ENCODE peak calls at places on chromosome 7, in nine cellular contexts. L is mesenchymal stem cell, B is PC-9, R is vagina, N is fibroblast of lung, M is Caco-2, Y is A673, E is uterus, W is Panc1. O is an unnamed sample. For H3K9me3, H3K4me1 and H3K36me3, the result is how much of the 10 kb centered on the place peaks cover.

GRCh38 chr7:96910484-96910883 is 94.9 kb upstream of the DLX6 start:
- DNase-seq in E (no peak), W (no peak), M (no peak), B (no peak), R (no peak), L (no peak), N (no peak), Y (peak), O (no peak)

GRCh38 chr7:121202125-121202524 is 126.7 kb upstream of the WNT16 start:
- DNase-seq in B (no peak), E (no peak), Y (no peak), M (no peak), L (no peak), W (no peak), N (no peak), R (no peak), O (no peak)

GRCh38 chr7:100021297-100021696 is 5.9 kb downstream of the ZKSCAN1 start:
- DNase-seq in Y (no peak), W (no peak), M (no peak), N (no peak), B (no peak), E (no peak), R (no peak), L (no peak), O (no peak)

GRCh38 chr7:11775401-11775800 is 56.6 kb downstream of the THSD7A start:
- DNase-seq in Y (no peak), B (no peak), N (no peak), W (no peak), L (no peak), M (no peak), E (no peak), R (no peak), O (no peak)

GRCh38 chr7:46515844-46516590 is 594.9 kb upstream of the IGFBP3 start:
- DNase-seq in L (no peak), Y (no peak), E (no peak), W (no peak), B (peak), M (no peak), R (no peak), N (no peak), O (no peak)

GRCh38 chr7:151408839-151409554 is 841 bp downstream of the WDR86 start:
- DNase-seq in W (no peak), E (no peak), L (peak), R (no peak), B (no peak), N (no peak), M (no peak), Y (no peak), O (peak)

GRCh38 chr7:119999743-120000475 is 273.1 kb upstream of the KCND2 start:
- DNase-seq in M (no peak), W (no peak), L (no peak), E (no peak), Y (no peak), B (no peak), R (no peak), N (no peak), O (no peak)

GRCh38 chr7:6015917-6016652 is 7.0 kb downstream of the AIMP2 start:
- DNase-seq in N (peak), W (peak), Y (peak), M (peak), L (peak), B (no peak), R (no peak), E (peak), O (no peak)

GRCh38 chr7:831596-832291 is 532 bp upstream of the SUN1 start:
- DNase-seq in W (peak), R (no peak), B (peak), M (no peak), L (peak), Y (peak), N (peak), E (no peak), O (no peak)

GRCh38 chr7:141572175-141572574 is 21.0 kb downstream of the AGK start:
- DNase-seq in Y (no peak), E (no peak), B (no peak), M (no peak), L (no peak), R (no peak), N (no peak), W (no peak), O (no peak)

GRCh38 chr7:73968511-73968910 is 59.5 kb upstream of the ELN start:
- DNase-seq in W (no peak), B (no peak), R (no peak), M (no peak), N (no peak), Y (no peak), E (no peak), L (no peak), O (no peak)

GRCh38 chr7:7861211-7861633 is 107.4 kb upstream of the GLCCI1 start:
- DNase-seq in M (peak), W (peak), L (peak), E (no peak), Y (no peak), R (no peak), B (peak), N (peak), O (no peak)

GRCh38 chr7:46492460-46492859 is 571.4 kb upstream of the IGFBP3 start:
- DNase-seq in B (peak), E (no peak), L (no peak), R (no peak), W (no peak), N (no peak), Y (no peak), M (no peak), O (no peak)

GRCh38 chr7:107372298-107372697 is 97.6 kb upstream of the GPR22 start:
- DNase-seq in Y (no peak), L (peak), W (no peak), B (no peak), E (no peak), R (no peak), N (peak), M (no peak), O (no peak)

GRCh38 chr7:97002555-97003261 is 2.6 kb upstream of the DLX6 start:
- DNase-seq in L (no peak), N (no peak), W (no peak), E (no peak), B (no peak), Y (no peak), M (no peak), R (no peak), O (no peak)

GRCh38 chr7:119664601-119665000 is 608.4 kb upstream of the KCND2 start:
- DNase-seq in B (no peak), M (no peak), Y (peak), L (peak), R (no peak), E (no peak), W (peak), N (peak), O (no peak)

GRCh38 chr7:55570939-55571338 is 1.4 kb downstream of the VOPP1 start:
- DNase-seq in B (peak), Y (peak), R (no peak), N (peak), W (no peak), M (no peak), L (peak), E (no peak), O (no peak)

GRCh38 chr7:33108931-33109757 is at the start of gene RP9:
- DNase-seq in E (peak), R (no peak), N (peak), B (no peak), L (peak), M (peak), W (no peak), Y (peak), O (peak)

GRCh38 chr7:26328498-26329390 is 37.1 kb downstream of the SNX10 start:
- DNase-seq in W (no peak), R (no peak), Y (no peak), E (no peak), L (no peak), N (no peak), B (no peak), M (no peak), O (no peak)

GRCh38 chr7:2771274-2771711 is 72.8 kb downstream of the GNA12 start:
- DNase-seq in B (no peak), W (no peak), M (no peak), N (no peak), E (no peak), Y (no peak), R (peak), L (no peak), O (no peak)

GRCh38 chr7:69742237-69742636 is 144.0 kb downstream of the AUTS2 start:
- DNase-seq in M (peak), W (no peak), B (no peak), E (no peak), L (no peak), Y (no peak), N (no peak), R (no peak), O (no peak)

GRCh38 chr7:16268821-16269768 is 152.2 kb downstream of the CRPPA start:
- DNase-seq in E (no peak), M (no peak), R (no peak), Y (no peak), B (peak), L (peak), N (peak), W (no peak), O (no peak)

GRCh38 chr7:69739906-69740545 is 141.8 kb downstream of the AUTS2 start:
- DNase-seq in N (peak), M (no peak), Y (peak), B (no peak), R (no peak), E (no peak), W (no peak), L (peak), O (no peak)

GRCh38 chr7:4604456-4604940 is 77.6 kb upstream of the FOXK1 start:
- DNase-seq in Y (no peak), B (no peak), E (no peak), L (no peak), W (no peak), R (no peak), M (no peak), N (no peak), O (no peak)

GRCh38 chr7:151856516-151856915 is 20.4 kb downstream of the PRKAG2 start:
- DNase-seq in R (no peak), Y (no peak), M (no peak), N (no peak), B (no peak), L (no peak), W (no peak), E (no peak), O (no peak)

GRCh38 chr7:30845426-30846135 is 66.1 kb upstream of the AQP1 start:
- DNase-seq in L (peak), N (peak), B (peak), W (no peak), R (no peak), E (peak), M (no peak), Y (no peak), O (no peak)

GRCh38 chr7:1853619-1854520 is 183.8 kb downstream of the ELFN1 start:
- DNase-seq in Y (no peak), W (no peak), N (no peak), L (no peak), M (no peak), B (no peak), R (no peak), E (no peak), O (no peak)

GRCh38 chr7:151754142-151754590 is 122.7 kb downstream of the PRKAG2 start:
- DNase-seq in N (peak), L (peak), M (peak), Y (peak), R (no peak), W (peak), E (peak), B (peak), O (no peak)

GRCh38 chr7:120832803-120833202 is 25.1 kb downstream of the TSPAN12 start:
- DNase-seq in M (no peak), Y (no peak), R (no peak), W (no peak), E (no peak), L (no peak), N (no peak), B (no peak), O (no peak)

GRCh38 chr7:13042605-13043236 is 355.3 kb downstream of the ARL4A start:
- DNase-seq in N (no peak), W (peak), E (no peak), B (peak), L (peak), R (no peak), Y (no peak), M (no peak), O (no peak)

GRCh38 chr7:30887464-30887872 is 24.2 kb upstream of the AQP1 start:
- DNase-seq in B (no peak), Y (no peak), W (no peak), M (no peak), L (no peak), E (no peak), N (no peak), R (no peak), O (no peak)

GRCh38 chr7:70446448-70447143 is 685.3 kb upstream of the GALNT17 start:
- DNase-seq in E (no peak), N (no peak), R (no peak), Y (no peak), L (no peak), B (no peak), W (no peak), M (no peak), O (no peak)

GRCh38 chr7:151017953-151018420 is 6.3 kb downstream of the ATG9B start:
- DNase-seq in E (peak), M (peak), Y (peak), B (no peak), R (no peak), L (peak), N (peak), W (no peak), O (peak)

GRCh38 chr7:106254525-106255128 is 30.2 kb downstream of the NAMPT start:
- DNase-seq in B (no peak), R (no peak), N (no peak), W (no peak), E (no peak), Y (no peak), L (no peak), M (no peak), O (no peak)

GRCh38 chr7:84136336-84136735 is 58.3 kb downstream of the SEMA3A start:
- DNase-seq in M (no peak), Y (peak), E (no peak), W (no peak), L (no peak), N (no peak), B (no peak), R (no peak), O (no peak)

GRCh38 chr7:41416208-41416595 is 286.7 kb downstream of the INHBA start:
- DNase-seq in R (no peak), W (no peak), M (no peak), E (no peak), L (no peak), B (no peak), Y (no peak), N (peak), O (no peak)

GRCh38 chr7:70372768-70373241 is 759.1 kb upstream of the GALNT17 start:
- DNase-seq in W (no peak), M (no peak), Y (peak), R (no peak), E (peak), B (no peak), N (no peak), L (no peak), O (no peak)

GRCh38 chr7:151520419-151521229 is 929 bp upstream of the RHEB start:
- DNase-seq in Y (no peak), L (no peak), M (peak), B (peak), N (no peak), R (peak), E (peak), W (no peak), O (no peak)

DNA sequence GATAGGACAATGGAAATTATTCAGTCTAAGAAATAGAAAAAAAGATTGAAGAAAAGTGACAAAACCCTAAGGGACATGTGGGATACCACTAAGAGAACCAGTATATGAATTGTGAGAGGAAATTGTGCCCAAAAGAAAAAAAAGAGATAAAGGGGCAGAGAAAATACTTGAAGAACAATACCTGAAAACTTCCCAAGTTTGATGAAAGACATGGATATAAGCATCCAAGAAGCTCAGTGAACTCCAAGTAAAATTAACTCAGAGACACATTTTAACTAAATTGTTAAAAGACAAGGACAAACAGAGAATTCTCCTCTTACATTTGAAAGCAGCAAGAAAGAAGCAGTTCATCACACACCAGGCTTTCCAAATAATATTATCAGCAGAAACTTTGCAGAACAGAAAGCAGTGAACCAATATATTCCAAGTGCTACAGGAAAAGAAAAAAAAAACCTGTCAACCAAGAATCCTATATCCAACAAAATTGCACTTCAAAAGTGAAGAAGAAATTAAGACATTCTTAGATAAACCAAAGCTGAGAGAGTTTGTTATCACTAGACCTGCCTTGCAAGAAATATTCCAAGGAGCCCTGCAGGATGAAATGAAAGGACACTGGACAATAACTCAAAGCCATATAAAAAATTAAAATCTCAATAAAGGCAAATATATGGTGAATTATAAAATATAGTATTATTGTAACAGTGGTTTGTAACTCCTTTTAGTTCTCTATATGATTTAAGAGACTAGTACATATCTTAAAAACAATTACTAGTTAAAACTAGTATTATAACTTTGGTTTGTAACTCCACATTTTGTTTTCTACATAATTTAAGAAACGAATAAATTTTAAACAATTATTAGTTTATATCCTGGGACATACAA is 470.0 kb downstream of the PTPRN2 start:
- DNase-seq in L (no peak), E (no peak), B (no peak), N (no peak), W (no peak), R (no peak), M (no peak), Y (no peak), O (no peak)
- H3K9me3 ChIP-seq in L (half or more), E (under half), B (under half), N (under half), W (under half), R (under half), M (under half), Y (half or more), O (under half)

DNA sequence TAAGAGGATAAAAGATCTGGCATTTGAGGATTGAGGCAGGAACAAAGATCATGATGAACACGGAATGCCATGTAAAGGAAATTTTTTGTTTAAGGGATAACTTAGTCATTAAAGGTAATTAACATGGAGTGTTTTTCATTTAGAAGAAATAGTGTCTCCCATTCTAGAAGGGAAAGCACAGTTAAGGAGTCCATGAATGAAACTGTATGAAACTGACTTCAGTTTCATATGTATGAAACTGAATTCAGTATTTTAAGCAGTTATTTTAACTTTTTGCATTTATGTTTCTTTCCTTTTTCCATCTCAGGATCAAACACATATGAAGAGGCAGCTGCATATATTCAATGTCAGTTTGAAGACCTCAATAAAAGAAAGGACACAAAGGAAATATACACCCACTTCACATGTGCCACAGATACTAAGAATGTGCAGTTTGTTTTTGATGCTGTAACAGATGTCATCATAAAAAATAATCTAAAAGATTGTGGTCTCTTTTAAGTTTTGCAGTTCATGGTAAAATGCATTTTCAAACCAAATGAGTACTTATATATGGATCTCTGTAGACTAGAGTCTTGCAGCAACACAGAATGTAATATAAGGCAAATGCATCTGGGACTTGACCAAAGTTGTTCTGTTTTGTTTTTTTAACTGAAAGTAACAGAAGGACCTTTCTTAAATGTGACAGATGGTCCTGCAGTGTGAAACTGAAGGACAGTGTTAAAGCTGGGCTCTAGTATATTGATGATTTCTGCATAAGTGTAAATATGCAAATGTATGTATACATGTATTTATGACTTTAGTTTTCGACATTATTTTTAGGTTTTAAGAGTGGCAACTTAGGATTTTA is 82.6 kb downstream of the GNAI1 start:
- DNase-seq in E (no peak), N (no peak), Y (no peak), M (no peak), R (no peak), B (no peak), W (no peak), L (no peak), O (no peak)
- H3K4me1 ChIP-seq in E (under half), N (under half), Y (under half), M (under half), R (under half), B (under half), W (under half), L (under half), O (under half)

GRCh38 chr7:22137026-22137425 is 191.3 kb upstream of the CDCA7L start:
- DNase-seq in M (no peak), N (no peak), W (no peak), B (no peak), E (no peak), L (peak), R (no peak), Y (no peak), O (no peak)
- H3K36me3 ChIP-seq in M (under half), N (under half), W (under half), B (under half), E (under half), L (under half), R (under half), Y (under half), O (under half)

GRCh38 chr7:95531605-95532004 is 45.9 kb downstream of the ASB4 start:
- DNase-seq in E (no peak), M (no peak), L (peak), W (no peak), R (no peak), Y (no peak), B (no peak), N (no peak), O (no peak)

GRCh38 chr7:95536656-95537311 is 51.0 kb downstream of the ASB4 start:
- DNase-seq in Y (no peak), N (no peak), M (no peak), B (no peak), R (no peak), E (no peak), W (no peak), L (no peak), O (no peak)

GRCh38 chr7:95537483-95537882 is 51.7 kb downstream of the ASB4 start:
- DNase-seq in W (no peak), E (no peak), L (no peak), M (no peak), Y (no peak), N (no peak), R (no peak), B (no peak), O (no peak)

GRCh38 chr7:95534796-95535195 is 49.1 kb downstream of the ASB4 start:
- DNase-seq in Y (no peak), W (no peak), E (no peak), R (no peak), L (no peak), N (no peak), M (no peak), B (no peak), O (no peak)

DNA sequence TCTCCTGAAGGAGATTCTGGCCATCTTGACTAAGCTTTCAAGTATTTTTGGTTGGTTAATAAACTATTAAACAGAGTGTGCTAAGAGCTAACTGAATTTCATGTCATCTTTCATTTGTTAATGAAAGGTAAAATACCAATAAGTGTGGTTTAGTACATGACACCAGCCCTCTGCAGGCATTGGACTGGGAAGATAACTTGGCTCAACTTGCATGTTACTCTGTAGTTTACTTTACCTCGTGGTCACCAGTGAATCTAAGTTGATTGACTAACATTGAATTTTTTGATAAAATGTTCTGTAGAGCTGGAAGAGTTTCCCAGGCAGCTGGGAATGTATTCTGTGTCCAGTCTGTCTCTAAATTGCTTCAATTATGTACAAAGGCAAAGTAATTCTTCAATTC is 49.9 kb downstream of the ASB4 start:
- DNase-seq in M (no peak), N (no peak), E (no peak), W (no peak), L (no peak), Y (no peak), R (no peak), B (no peak), O (no peak)
- H3K9me3 ChIP-seq in M (under half), N (under half), E (under half), W (under half), L (under half), Y (under half), R (under half), B (under half), O (under half)

GRCh38 chr7:131300078-131300477 is 27.6 kb upstream of the MKLN1 start:
- DNase-seq in M (no peak), B (no peak), W (no peak), R (no peak), N (no peak), Y (no peak), E (no peak), L (no peak), O (no peak)
- H3K4me1 ChIP-seq in M (under half), B (under half), W (under half), R (under half), N (under half), Y (under half), E (under half), L (under half), O (under half)